ENCODE peak calls at places on chromosomes 11 and 22, in ten cellular contexts. X is cardiac muscle cell; O is BE2C; Z is neuronal stem cell; H is neural progenitor cell; S is CD4-positive, alpha-beta memory T cell; I is naive thymus-derived CD4-positive, alpha-beta T cell; N is pancreas; F is left lung; M is HCT116. D is an unnamed sample. For H3K27me3 and H3K36me3, the result is how much of the 10 kb centered on the place peaks cover.

GRCh38 chr11:115453158-115453557 is 51.1 kb downstream of the CADM1 start:
- DNase-seq in X (no peak), F (no peak), N (no peak), S (no peak), I (no peak), M (no peak), O (no peak), Z (no peak), H (no peak), D (no peak)

GRCh38 chr11:72760543-72761400 is 8.6 kb upstream of the ARAP1 start:
- DNase-seq in X (no peak), Z (no peak), H (no peak), N (no peak), M (no peak), F (no peak), O (no peak), S (no peak), I (no peak), D (no peak)

GRCh38 chr11:11567862-11568650 is 53.7 kb downstream of the GALNT18 start:
- DNase-seq in H (no peak), S (no peak), F (no peak), O (no peak), Z (no peak), N (no peak), X (no peak), M (peak), I (no peak), D (no peak)

GRCh38 chr11:104531075-104531474 is 367.1 kb upstream of the PDGFD start:
- DNase-seq in H (peak), Z (no peak), X (no peak), F (no peak), O (no peak), S (no peak), N (no peak), M (no peak), I (no peak), D (peak)

GRCh38 chr11:76648061-76648460 is 22.5 kb downstream of the LRRC32 start:
- DNase-seq in Z (no peak), N (no peak), H (no peak), X (no peak), M (no peak), S (no peak), I (no peak), O (no peak), F (no peak), D (no peak)

GRCh38 chr11:105132716-105133511 is 6.7 kb downstream of the CARD18 start:
- DNase-seq in X (no peak), S (no peak), F (no peak), Z (no peak), O (no peak), H (no peak), M (no peak), N (no peak), I (no peak), D (no peak)

GRCh38 chr22:29712119-29712518 is 7.7 kb upstream of the CABP7 start:
- DNase-seq in Z (no peak), M (no peak), O (no peak), N (no peak), S (no peak), H (no peak), F (no peak), I (no peak), X (no peak), D (no peak)

GRCh38 chr11:43518407-43519165 is 159.9 kb downstream of the TTC17 start:
- DNase-seq in O (no peak), N (no peak), S (no peak), X (no peak), I (no peak), Z (no peak), H (no peak), F (no peak), M (no peak), D (no peak)

GRCh38 chr11:80899381-80899780 is 1458.6 kb upstream of the TENM4 start:
- DNase-seq in Z (no peak), X (no peak), I (no peak), S (no peak), M (no peak), H (no peak), N (no peak), O (no peak), F (no peak), D (no peak)

GRCh38 chr11:2762451-2762850 is 62.7 kb upstream of the KCNQ1OT1 start:
- DNase-seq in F (no peak), M (no peak), H (no peak), X (no peak), I (no peak), S (no peak), N (peak), O (no peak), Z (no peak), D (no peak)

GRCh38 chr11:95339554-95339953 is 108.6 kb upstream of the SESN3 start:
- DNase-seq in M (no peak), O (no peak), S (no peak), N (no peak), X (no peak), F (no peak), I (no peak), H (no peak), Z (no peak), D (no peak)

GRCh38 chr22:34243023-34243422 is 322.7 kb upstream of the LARGE1 start:
- DNase-seq in M (no peak), N (no peak), F (no peak), H (no peak), Z (no peak), X (no peak), S (no peak), O (no peak), I (no peak), D (no peak)

GRCh38 chr11:130023204-130023603 is 20.6 kb upstream of the PRDM10 start:
- DNase-seq in M (peak), N (no peak), H (no peak), I (no peak), S (no peak), F (no peak), Z (no peak), O (peak), X (no peak), D (no peak)

GRCh38 chr22:27419473-27419872 is 382.1 kb downstream of the MN1 start:
- DNase-seq in S (no peak), F (no peak), O (no peak), N (no peak), Z (no peak), I (no peak), X (no peak), H (no peak), M (no peak), D (peak)

GRCh38 chr11:131463609-131464008 is 93.2 kb downstream of the NTM start:
- DNase-seq in O (no peak), X (no peak), I (no peak), N (no peak), S (no peak), Z (no peak), M (no peak), F (no peak), H (no peak), D (no peak)

GRCh38 chr11:10659339-10660216 is 34.0 kb downstream of the IRAG1 start:
- DNase-seq in N (no peak), F (no peak), S (no peak), O (peak), X (no peak), Z (no peak), H (no peak), I (no peak), M (peak), D (no peak)

GRCh38 chr22:40193429-40194421 is 16.0 kb downstream of the TNRC6B start:
- DNase-seq in S (no peak), N (no peak), H (peak), Z (no peak), O (no peak), M (no peak), X (peak), I (no peak), F (no peak), D (no peak)

GRCh38 chr11:8839957-8840945 is 70.7 kb upstream of the AKIP1 start:
- DNase-seq in I (no peak), F (no peak), Z (peak), H (peak), M (no peak), X (no peak), N (no peak), O (no peak), S (no peak), D (peak)

DNA sequence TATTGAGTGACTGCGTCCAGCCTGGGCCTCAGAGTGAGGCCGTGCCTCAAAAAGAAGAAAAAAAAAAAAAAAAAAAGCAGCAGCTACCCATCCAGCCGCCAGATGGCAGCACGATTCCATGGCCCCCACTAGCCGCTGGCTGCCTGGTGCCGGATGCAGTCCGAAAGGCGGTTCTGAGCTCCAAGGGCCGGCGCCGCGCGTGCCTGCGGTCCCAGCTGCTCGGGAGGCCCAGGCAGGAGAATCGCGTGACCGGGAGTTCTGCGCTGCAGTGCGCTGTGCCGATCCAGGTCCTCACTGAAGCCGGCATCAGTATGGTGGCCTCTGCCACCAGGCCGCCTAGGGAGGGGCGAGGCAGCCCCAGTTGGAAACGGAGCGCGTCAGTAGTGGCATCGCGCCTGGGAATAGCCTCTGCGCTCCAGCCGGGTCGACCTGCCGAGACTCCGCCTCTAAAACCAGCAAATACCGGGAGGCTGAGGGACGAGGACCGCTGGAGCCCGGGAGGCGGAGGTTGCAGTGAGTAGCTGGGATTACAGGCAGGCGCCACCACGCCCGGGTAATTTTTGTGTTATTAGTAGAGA is 19.3 kb downstream of the SCARF2 start:
- DNase-seq in F (peak), S (peak), X (peak), O (peak), H (peak), Z (peak), N (peak), I (peak), M (peak), D (peak)
- H3K4me3 ChIP-seq in F (peak), S (no peak), X (peak), O (peak), H (peak), Z (peak), N (peak), I (peak), M (peak), D (peak)

GRCh38 chr11:70066628-70067027 is 11.5 kb upstream of the ANO1 start:
- DNase-seq in N (no peak), F (peak), I (no peak), X (no peak), S (no peak), H (no peak), M (no peak), O (no peak), Z (no peak), D (peak)
- H3K27me3 ChIP-seq in N (under half), F (under half), I (under half), X (under half), S (under half), H (under half), M (under half), O (under half), Z (under half), D (under half)

DNA sequence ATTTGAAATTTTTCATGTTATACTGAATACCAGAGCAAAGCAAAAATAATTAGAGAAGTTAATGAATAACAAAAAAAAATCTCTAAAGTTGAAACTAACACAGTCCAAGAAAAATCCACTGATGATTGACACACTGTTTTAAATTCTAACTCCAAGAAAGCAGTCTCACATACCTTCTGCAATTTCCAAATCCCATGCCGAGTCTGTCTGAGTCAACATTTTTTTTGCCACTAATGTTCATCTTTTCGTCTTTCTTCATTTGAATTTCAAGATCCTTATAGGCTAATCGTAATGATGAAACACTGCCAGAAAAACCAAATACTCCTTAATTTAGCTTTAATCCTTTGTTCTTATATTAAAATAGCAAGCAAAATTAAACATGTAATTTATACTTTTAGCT is 39.5 kb downstream of the ARFGAP3 start:
- DNase-seq in N (no peak), F (no peak), H (no peak), I (no peak), O (no peak), M (no peak), Z (no peak), S (no peak), X (no peak), D (no peak)
- H3K36me3 ChIP-seq in N (under half), F (half or more), H (under half), I (under half), O (under half), M (under half), Z (half or more), S (under half), X (under half), D (under half)

GRCh38 chr11:128098840-128099239 is 488.5 kb downstream of the ETS1 start:
- DNase-seq in S (no peak), H (no peak), O (no peak), M (no peak), X (no peak), I (no peak), Z (no peak), F (no peak), N (no peak), D (no peak)

GRCh38 chr11:128105511-128105910 is 481.8 kb downstream of the ETS1 start:
- DNase-seq in S (no peak), H (no peak), O (no peak), Z (no peak), M (no peak), X (no peak), I (no peak), N (no peak), F (no peak), D (no peak)

GRCh38 chr11:128105950-128106349 is 481.4 kb downstream of the ETS1 start:
- DNase-seq in S (no peak), O (no peak), I (no peak), N (no peak), M (no peak), X (no peak), Z (no peak), F (no peak), H (no peak), D (no peak)

DNA sequence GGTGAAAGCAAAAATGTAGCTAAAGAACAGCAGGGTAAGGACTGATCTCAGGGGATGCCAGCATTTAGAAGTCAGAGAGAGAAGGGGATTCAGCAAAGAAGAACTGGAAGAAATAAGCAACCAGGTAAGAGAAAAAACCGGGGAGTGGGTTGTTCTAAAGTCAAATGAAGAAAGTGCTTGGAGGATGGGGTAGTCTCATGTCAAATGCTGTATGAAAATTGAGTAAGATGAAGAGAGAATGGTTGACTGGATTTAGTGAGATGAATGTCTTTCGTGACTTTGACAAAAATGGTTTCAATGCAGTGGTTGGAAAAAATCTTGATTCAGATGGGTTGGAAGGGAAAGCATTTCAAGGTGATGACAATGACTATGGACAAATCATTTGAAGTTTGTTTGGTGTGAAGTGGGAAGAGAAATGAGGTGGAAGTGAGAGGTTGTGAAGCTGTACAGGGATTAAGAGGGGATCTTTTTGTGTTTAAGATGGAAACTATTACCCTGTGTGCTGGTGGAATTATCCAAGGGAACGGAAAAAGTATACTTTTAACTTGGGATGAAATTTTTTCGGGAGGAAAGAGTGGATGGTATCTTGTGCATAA is 484.0 kb downstream of the ETS1 start:
- DNase-seq in H (no peak), X (no peak), N (no peak), F (no peak), I (no peak), Z (no peak), O (no peak), M (no peak), S (no peak), D (no peak)
- H3K4me3 ChIP-seq in H (no peak), X (no peak), N (no peak), F (no peak), I (no peak), Z (no peak), O (no peak), M (no peak), S (no peak), D (no peak)

DNA sequence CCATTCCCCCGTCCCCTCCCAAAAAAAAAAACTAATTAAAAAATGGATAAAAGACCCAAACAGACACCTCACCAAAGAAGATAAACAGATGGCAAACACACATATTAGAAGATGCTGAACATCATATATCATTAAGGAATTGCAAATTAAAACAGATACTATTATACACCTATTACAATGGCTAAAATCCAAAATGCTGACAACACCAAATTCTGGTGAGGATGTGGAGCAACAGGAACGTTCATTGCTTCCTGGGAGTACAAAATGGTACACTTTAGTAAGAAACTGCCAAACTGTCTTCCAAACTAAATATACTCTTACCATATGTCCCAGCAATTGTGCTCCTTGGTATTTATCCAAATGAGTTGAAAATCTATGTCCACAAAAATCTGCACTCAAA is 20.0 kb downstream of the NAGA start:
- DNase-seq in M (no peak), O (no peak), N (no peak), F (no peak), Z (no peak), S (no peak), X (no peak), H (no peak), I (no peak), D (no peak)
- H3K27me3 ChIP-seq in M (under half), O (under half), N (under half), F (under half), Z (under half), S (under half), X (under half), H (under half), I (under half), D (under half)

DNA sequence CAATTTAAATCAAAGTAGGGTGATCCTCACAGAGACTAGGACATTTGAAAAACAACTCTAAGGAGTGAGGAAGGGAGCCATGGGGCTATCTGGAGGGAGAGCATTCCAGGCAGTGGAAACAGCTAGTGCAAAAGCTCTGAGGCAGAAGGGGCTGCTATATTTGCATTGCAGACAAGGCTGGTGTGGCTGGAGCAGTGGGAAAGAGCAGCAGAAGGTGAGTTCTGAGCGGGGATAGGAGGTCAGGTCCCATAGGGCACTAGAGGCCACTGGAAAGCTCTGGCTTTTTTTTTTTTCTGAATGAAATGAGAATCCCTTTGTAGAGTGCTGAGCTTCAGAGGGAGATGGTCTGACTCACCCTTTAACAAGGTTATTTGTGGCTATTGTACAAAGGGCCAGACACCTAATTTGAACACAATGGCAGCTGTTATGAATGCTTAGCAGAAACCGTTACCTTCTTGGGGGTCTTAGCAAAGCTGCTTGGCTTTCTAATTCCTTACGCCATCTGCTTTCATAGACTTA is 291.6 kb downstream of the BUD13 start:
- DNase-seq in O (no peak), X (no peak), H (no peak), M (no peak), Z (no peak), I (no peak), N (no peak), S (no peak), F (no peak), D (no peak)
- H3K36me3 ChIP-seq in O (under half), X (under half), H (under half), M (under half), Z (under half), I (under half), N (under half), S (under half), F (under half), D (under half)

DNA sequence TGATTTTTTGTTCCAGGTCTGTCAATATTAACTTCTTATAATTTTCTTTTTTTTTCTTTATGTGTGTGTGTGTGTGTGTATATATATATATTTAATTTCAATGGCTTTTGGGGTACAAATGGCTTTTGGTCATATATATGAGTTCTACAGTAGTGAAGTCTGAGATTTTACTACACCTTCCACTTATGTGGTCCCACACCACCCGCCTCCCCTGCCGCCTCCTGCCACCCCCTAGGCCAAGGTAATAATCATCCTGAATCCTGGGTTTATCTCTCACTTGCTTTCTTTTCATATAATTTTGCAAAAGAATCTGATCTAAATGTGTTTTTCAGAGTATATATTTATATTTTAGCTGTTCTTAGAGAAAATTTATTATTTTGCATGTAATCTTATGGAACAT is 11.1 kb downstream of the NEAT1 start:
- DNase-seq in N (no peak), Z (no peak), S (no peak), F (no peak), I (no peak), M (no peak), H (no peak), O (no peak), X (no peak), D (no peak)
- H3K4me3 ChIP-seq in N (no peak), Z (no peak), S (no peak), F (no peak), I (no peak), M (no peak), H (no peak), O (no peak), X (no peak), D (no peak)

D was measured in H7.